ENCODE peak calls at places on chromosomes 13 and 19, in ten cellular contexts. H is A549, C is IMR-90, P is heart right ventricle, Z is mammary epithelial cell, A is astrocyte of the cerebellum, B is esophagus muscularis mucosa, I is transverse colon, Y is heart left ventricle, M is HFFc6. S is an unnamed sample.
A peak's percentile ranks its signal among the peaks of the same experiment; 100 is the strongest.

GRCh38 chr13:53201454-53202225 is 173.0 kb downstream of the OLFM4 start:
- DNase-seq in C (no peak), P (no peak), B (no peak), M (no peak), Y (peak; percentile 48), I (peak; percentile 15), Z (no peak), H (no peak), A (no peak), S (no peak)

GRCh38 chr13:48585456-48585840 is 52.6 kb upstream of the RCBTB2 start:
- DNase-seq in I (peak; percentile 31), B (peak; percentile 81), C (no peak), H (no peak), M (no peak), Z (peak; percentile 95), P (peak; percentile 42), Y (no peak), A (peak; percentile 79), S (no peak)

GRCh38 chr19:581399-582111 is 8.1 kb upstream of the HCN2 start:
- DNase-seq in B (no peak), C (no peak), M (no peak), Y (peak; percentile 72), Z (no peak), P (no peak), I (no peak), A (no peak), H (no peak), S (no peak)

GRCh38 chr13:110116072-110116487 is 190.9 kb downstream of the COL4A1 start:
- DNase-seq in A (no peak), P (no peak), Z (no peak), B (no peak), H (peak; percentile 79), C (peak; percentile 60), M (peak; percentile 62), Y (peak; percentile 82), I (peak; percentile 63), S (peak; percentile 90)

GRCh38 chr13:113996081-113996911 is 22.4 kb upstream of the C13orf46 start:
- DNase-seq in M (no peak), H (no peak), B (no peak), I (no peak), Z (no peak), A (no peak), C (no peak), P (no peak), Y (peak; percentile 58), S (no peak)

GRCh38 chr13:113926301-113926761 is 47.5 kb downstream of the C13orf46 start:
- DNase-seq in Y (peak; percentile 42), I (no peak), C (peak; percentile 60), M (peak; percentile 61), A (no peak), Z (no peak), B (no peak), P (no peak), H (no peak), S (peak; percentile 64)

GRCh38 chr13:66492479-66492878 is 737.7 kb downstream of the PCDH9 start:
- DNase-seq in H (peak; percentile 36), B (no peak), C (no peak), P (no peak), Z (no peak), M (no peak), A (no peak), I (no peak), Y (no peak), S (no peak)

GRCh38 chr13:57858376-57858775 is 226.8 kb downstream of the PCDH17 start:
- DNase-seq in H (no peak), I (no peak), B (no peak), A (no peak), Z (no peak), Y (no peak), C (no peak), M (no peak), P (no peak), S (no peak)

GRCh38 chr19:8391274-8392016 is 1.3 kb downstream of the RAB11B start:
- DNase-seq in H (no peak), P (no peak), A (no peak), B (no peak), M (no peak), C (no peak), I (no peak), Z (no peak), Y (no peak), S (no peak)

GRCh38 chr13:93409001-93409400 is 182.4 kb downstream of the GPC6 start:
- DNase-seq in Z (no peak), A (no peak), P (no peak), Y (no peak), B (no peak), I (no peak), C (peak; percentile 45), M (no peak), H (no peak), S (no peak)

GRCh38 chr13:31913459-31913858 is 118.1 kb upstream of the FRY start:
- DNase-seq in Z (no peak), Y (no peak), I (no peak), C (no peak), H (no peak), M (peak; percentile 39), P (no peak), B (no peak), A (no peak), S (no peak)
- TF ChIP-seq CTCF in Z (peak; percentile 36), Y (no peak), I (no peak), C (no peak), H (no peak), M (peak; percentile 31), P (no peak), B (no peak), A (no peak), S (no peak)

GRCh38 chr19:42561512-42561911 is 33.2 kb downstream of the CEACAM8 start:
- DNase-seq in A (no peak), P (no peak), M (no peak), I (no peak), B (no peak), Y (no peak), H (no peak), C (no peak), Z (no peak), S (no peak)
- TF ChIP-seq CTCF in A (no peak), P (no peak), M (no peak), I (no peak), B (no peak), Y (no peak), H (no peak), C (no peak), Z (no peak), S (no peak)

GRCh38 chr19:46537136-46538097 is 41.8 kb upstream of the PNMA8B start:
- DNase-seq in B (no peak), Y (peak; percentile 80), Z (peak; percentile 17), M (peak; percentile 36), A (peak; percentile 3), C (peak; percentile 29), P (peak; percentile 38), I (peak; percentile 70), H (peak; percentile 55), S (peak; percentile 86)
- TF ChIP-seq CTCF in B (peak; percentile 79), Y (peak; percentile 84), Z (peak; percentile 89), M (peak; percentile 95), A (peak; percentile 94), C (peak; percentile 74), P (peak; percentile 87), I (peak; percentile 68), H (peak; percentile 77), S (peak; percentile 86)

DNA sequence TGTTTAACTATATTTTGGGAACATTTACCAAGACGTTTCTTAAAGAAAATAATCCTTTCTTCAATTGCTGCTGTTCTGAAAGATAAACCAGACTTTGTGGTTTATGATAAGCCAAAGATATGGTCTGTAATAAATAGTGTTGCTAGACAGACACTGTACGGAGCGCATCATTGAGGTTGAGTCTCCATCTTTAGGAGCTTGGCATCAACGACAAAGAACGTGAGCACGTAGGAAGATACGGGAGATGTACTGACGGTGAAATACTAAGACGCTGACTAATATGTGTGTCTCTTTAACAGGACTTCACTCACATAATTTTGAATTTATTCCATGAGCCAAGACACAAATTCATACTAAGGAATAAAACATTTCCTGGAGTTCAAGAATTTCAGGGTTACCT is 16.2 kb downstream of the TEX29 start:
- DNase-seq in M (no peak), H (no peak), Z (no peak), P (no peak), Y (no peak), A (no peak), I (no peak), B (no peak), C (peak; percentile 49), S (no peak)
- TF ChIP-seq CTCF in M (no peak), H (no peak), Z (no peak), P (no peak), Y (no peak), A (no peak), I (no peak), B (no peak), C (no peak), S (no peak)